ENCODE peak calls at places on chromosomes 7 and 10, in nine cellular contexts. I, V, M, B, O, Y, X, Q and E are unnamed samples. For H3K4me1, the result is how much of the 10 kb centered on the place peaks cover.

GRCh38 chr10:111117528-111118277 is 40.9 kb downstream of the ADRA2A start:
- DNase-seq in X (no peak), V (no peak), O (no peak), I (no peak), B (no peak), M (no peak), Y (no peak), Q (no peak), E (no peak)

GRCh38 chr7:41097501-41097900 is 605.4 kb downstream of the INHBA start:
- DNase-seq in M (no peak), B (no peak), X (no peak), Y (no peak), I (no peak), Q (no peak), O (no peak), V (no peak), E (no peak)

GRCh38 chr10:114900658-114901057 is 37.3 kb upstream of the TRUB1 start:
- DNase-seq in Y (no peak), O (no peak), M (no peak), V (no peak), Q (no peak), B (no peak), X (no peak), I (no peak), E (no peak)

GRCh38 chr10:75959209-75959608 is 527.8 kb downstream of the LRMDA start:
- DNase-seq in I (no peak), B (no peak), O (no peak), X (peak), Y (no peak), V (no peak), Q (no peak), M (no peak), E (no peak)

GRCh38 chr7:132709971-132710567 is 133.8 kb upstream of the PLXNA4 start:
- DNase-seq in Y (no peak), O (no peak), B (no peak), Q (peak), M (no peak), V (peak), X (peak), I (no peak), E (peak)

GRCh38 chr10:117168135-117168674 is 29.1 kb upstream of the KCNK18 start:
- DNase-seq in Q (peak), B (peak), Y (peak), O (peak), V (peak), I (peak), M (peak), X (peak), E (peak)

GRCh38 chr10:5965266-5965665 is 12.1 kb downstream of the IL15RA start:
- DNase-seq in Y (no peak), M (no peak), I (no peak), O (no peak), B (no peak), X (no peak), V (no peak), Q (no peak), E (no peak)

GRCh38 chr10:13475124-13475523 is 53.7 kb downstream of the BEND7 start:
- DNase-seq in B (no peak), X (no peak), Q (no peak), I (no peak), V (no peak), M (no peak), Y (no peak), O (no peak), E (no peak)

GRCh38 chr10:29243750-29244149 is 45.1 kb upstream of the LYZL1 start:
- DNase-seq in X (peak), B (no peak), I (no peak), Y (no peak), O (no peak), M (no peak), Q (peak), V (no peak), E (no peak)

GRCh38 chr7:94620703-94621118 is 35.2 kb downstream of the SGCE start:
- DNase-seq in Q (no peak), M (peak), I (no peak), X (peak), Y (peak), O (peak), B (peak), V (peak), E (no peak)

GRCh38 chr7:38658916-38659315 is 27.7 kb upstream of the AMPH start:
- DNase-seq in X (no peak), Y (no peak), Q (no peak), O (no peak), V (no peak), B (no peak), I (no peak), M (no peak), E (no peak)

GRCh38 chr10:77415311-77415960 is 222.2 kb downstream of the KCNMA1 start:
- DNase-seq in X (no peak), Q (no peak), M (no peak), I (no peak), Y (no peak), B (no peak), O (no peak), V (no peak), E (no peak)

GRCh38 chr7:11613292-11613930 is 218.6 kb downstream of the THSD7A start:
- DNase-seq in Y (no peak), B (no peak), I (no peak), O (no peak), X (peak), M (no peak), Q (peak), V (peak), E (no peak)

GRCh38 chr7:106099539-106099938 is 12.6 kb downstream of the SYPL1 start:
- DNase-seq in O (no peak), X (no peak), B (no peak), V (no peak), M (no peak), Q (peak), Y (no peak), I (no peak), E (no peak)
- H3K4me1 ChIP-seq in O (under half), X (under half), B (half or more), V (under half), M (under half), Q (under half), Y (under half), I (under half), E (under half)

DNA sequence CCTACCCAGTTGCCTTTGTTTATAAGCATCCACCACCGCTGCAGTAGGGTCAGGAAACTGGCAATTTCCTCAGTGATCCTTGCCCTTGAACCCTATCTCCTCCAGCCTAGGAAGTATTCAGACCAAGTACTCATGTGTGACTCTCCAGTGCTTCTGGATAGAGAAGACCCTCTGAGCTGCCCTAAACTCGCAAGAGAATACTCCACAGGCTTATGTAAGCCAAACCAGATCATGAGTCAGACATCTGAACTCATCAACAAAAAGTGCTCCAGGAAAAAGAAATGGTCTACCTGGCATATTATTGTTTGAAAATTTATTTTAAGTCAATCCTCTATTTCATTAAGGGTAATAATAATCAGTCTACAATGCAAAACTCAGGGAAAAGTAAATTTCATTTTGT is 101.3 kb downstream of the KAT6B start:
- DNase-seq in Q (no peak), V (no peak), I (no peak), M (no peak), B (no peak), X (no peak), O (no peak), Y (no peak), E (no peak)
- H3K4me1 ChIP-seq in Q (under half), V (under half), I (under half), M (under half), B (half or more), X (under half), O (under half), Y (under half), E (under half)

DNA sequence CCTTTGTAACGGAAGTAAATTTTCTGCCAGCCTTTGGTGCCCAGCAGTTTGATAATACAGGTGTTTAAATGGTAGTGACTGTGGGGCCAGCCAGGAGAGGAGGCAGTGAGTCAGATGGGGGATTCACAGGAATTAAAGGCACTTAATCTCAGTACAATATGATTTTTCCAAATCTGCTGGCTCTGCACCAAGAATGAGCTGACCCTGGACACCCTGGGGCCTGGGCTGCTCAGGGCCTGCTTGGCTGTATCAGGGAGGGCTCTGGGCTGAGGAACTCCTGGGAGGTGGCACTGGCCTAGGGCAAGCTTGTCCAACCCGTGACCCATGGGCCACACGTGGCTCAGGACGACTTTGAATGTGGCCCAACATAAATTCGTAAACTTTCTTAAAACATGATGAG is 104.1 kb downstream of the ZMIZ1 start:
- DNase-seq in B (no peak), X (no peak), M (no peak), V (no peak), I (no peak), Y (no peak), Q (no peak), O (no peak), E (no peak)
- H3K4me1 ChIP-seq in B (half or more), X (under half), M (under half), V (under half), I (under half), Y (under half), Q (under half), O (under half), E (under half)

GRCh38 chr10:104449402-104449801 is 95.8 kb downstream of the CFAP58 start:
- DNase-seq in X (no peak), Q (no peak), O (no peak), B (no peak), Y (no peak), V (no peak), I (no peak), M (no peak), E (no peak)

GRCh38 chr10:104441601-104442000 is 88.0 kb downstream of the CFAP58 start:
- DNase-seq in V (no peak), I (no peak), O (no peak), Y (no peak), Q (no peak), X (peak), M (no peak), B (no peak), E (no peak)

GRCh38 chr10:104447331-104447730 is 93.7 kb downstream of the CFAP58 start:
- DNase-seq in B (no peak), I (no peak), Y (no peak), X (no peak), V (no peak), M (no peak), O (no peak), Q (no peak), E (no peak)

GRCh38 chr10:104447899-104448298 is 94.3 kb downstream of the CFAP58 start:
- DNase-seq in V (no peak), Y (no peak), O (no peak), X (no peak), Q (no peak), M (no peak), I (no peak), B (no peak), E (no peak)

DNA sequence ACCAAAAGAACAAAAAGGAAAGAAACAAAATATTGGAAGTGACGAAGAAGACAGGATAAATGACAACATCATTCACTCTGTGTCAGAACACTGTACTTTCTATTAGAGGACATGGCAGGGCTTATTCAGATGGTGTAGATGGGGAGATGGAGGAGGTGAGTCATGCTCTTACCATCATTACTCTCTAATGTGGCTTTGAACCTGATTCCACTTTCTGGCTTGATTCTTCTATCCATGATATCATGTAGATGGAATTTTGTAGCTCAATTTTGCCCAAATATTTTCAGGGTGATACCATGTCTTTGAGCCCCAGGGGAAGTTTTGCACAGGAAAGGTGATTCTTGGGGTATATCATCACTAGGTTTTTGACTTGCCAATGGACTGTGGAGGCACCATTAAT is 91.7 kb downstream of the CFAP58 start:
- DNase-seq in V (no peak), M (no peak), Y (no peak), Q (no peak), X (peak), O (no peak), B (no peak), I (no peak), E (no peak)
- H3K4me1 ChIP-seq in V (under half), M (under half), Y (under half), Q (under half), X (under half), O (under half), B (under half), I (under half), E (under half)

GRCh38 chr10:43078986-43079273 is 2.1 kb downstream of the RET start:
- DNase-seq in Q (peak), M (peak), I (no peak), O (no peak), B (peak), Y (no peak), V (peak), X (peak), E (no peak)
- H3K4me1 ChIP-seq in Q (under half), M (under half), I (under half), O (under half), B (under half), Y (under half), V (under half), X (under half), E (under half)

GRCh38 chr10:71761541-71762113 is 11.7 kb downstream of the VSIR start:
- DNase-seq in X (no peak), M (no peak), I (no peak), O (no peak), B (no peak), Q (peak), Y (no peak), V (no peak), E (no peak)
- H3K4me1 ChIP-seq in X (under half), M (under half), I (half or more), O (under half), B (half or more), Q (under half), Y (under half), V (under half), E (half or more)

GRCh38 chr10:79098596-79099015 is 29.8 kb downstream of the ZMIZ1 start:
- DNase-seq in I (no peak), Q (no peak), V (no peak), X (no peak), Y (no peak), M (no peak), B (no peak), O (no peak), E (no peak)
- H3K4me1 ChIP-seq in I (under half), Q (under half), V (half or more), X (under half), Y (half or more), M (half or more), B (half or more), O (under half), E (under half)

GRCh38 chr7:100720320-100720644 is at the start of gene EPO:
- DNase-seq in M (no peak), V (peak), O (no peak), Q (peak), B (no peak), X (no peak), Y (no peak), I (no peak), E (no peak)
- H3K4me1 ChIP-seq in M (under half), V (under half), O (under half), Q (under half), B (under half), X (under half), Y (under half), I (under half), E (under half)